ENCODE peak calls at places on chromosomes 13 and 19, in six cellular contexts. One of them, this sample, is unnamed.

GRCh38 chr13:101025925-101026324 is 351.3 kb upstream of the TMTC4 start:
- DNase-seq in transverse colon: no peak
- DNase-seq in gastrocnemius medialis: no peak
- DNase-seq in fibroblast of pulmonary artery: no peak
- DNase-seq in AG09319: no peak
- DNase-seq in ascending aorta: no peak
- DNase-seq in this sample: no peak

GRCh38 chr19:47651691-47652090 is 42.8 kb downstream of the BICRA start:
- DNase-seq in ascending aorta: no peak
- DNase-seq in fibroblast of pulmonary artery: no peak
- DNase-seq in AG09319: no peak
- DNase-seq in transverse colon: no peak
- DNase-seq in gastrocnemius medialis: no peak
- DNase-seq in this sample: no peak

GRCh38 chr13:40946485-40946884 is 72.6 kb downstream of the ELF1 start:
- DNase-seq in AG09319: no peak
- DNase-seq in ascending aorta: no peak
- DNase-seq in gastrocnemius medialis: no peak
- DNase-seq in fibroblast of pulmonary artery: no peak
- DNase-seq in transverse colon: peak
- DNase-seq in this sample: no peak

GRCh38 chr19:11450570-11451326 is 15.3 kb downstream of the PRKCSH start:
- DNase-seq in AG09319: no peak
- DNase-seq in ascending aorta: no peak
- DNase-seq in transverse colon: no peak
- DNase-seq in gastrocnemius medialis: no peak
- DNase-seq in fibroblast of pulmonary artery: no peak
- DNase-seq in this sample: no peak

GRCh38 chr13:29454931-29455481 is 140.5 kb downstream of the SLC7A1 start:
- DNase-seq in AG09319: no peak
- DNase-seq in ascending aorta: no peak
- DNase-seq in gastrocnemius medialis: no peak
- DNase-seq in transverse colon: no peak
- DNase-seq in fibroblast of pulmonary artery: no peak
- DNase-seq in this sample: no peak

GRCh38 chr19:7845390-7846179 is 15.6 kb downstream of the EVI5L start:
- DNase-seq in gastrocnemius medialis: no peak
- DNase-seq in ascending aorta: no peak
- DNase-seq in AG09319: no peak
- DNase-seq in fibroblast of pulmonary artery: no peak
- DNase-seq in transverse colon: no peak
- DNase-seq in this sample: no peak

GRCh38 chr19:24054044-24054935 is 32.7 kb upstream of the ZNF254 start:
- DNase-seq in fibroblast of pulmonary artery: peak
- DNase-seq in transverse colon: no peak
- DNase-seq in AG09319: peak
- DNase-seq in ascending aorta: no peak
- DNase-seq in gastrocnemius medialis: no peak
- DNase-seq in this sample: no peak

GRCh38 chr13:52850396-52851152 is 2.1 kb upstream of the PCDH8 start:
- DNase-seq in gastrocnemius medialis: peak
- DNase-seq in transverse colon: peak
- DNase-seq in AG09319: peak
- DNase-seq in ascending aorta: peak
- DNase-seq in fibroblast of pulmonary artery: peak
- DNase-seq in this sample: no peak

GRCh38 chr13:22040810-22041364 is 370.0 kb downstream of the FGF9 start:
- DNase-seq in transverse colon: no peak
- DNase-seq in fibroblast of pulmonary artery: no peak
- DNase-seq in ascending aorta: no peak
- DNase-seq in AG09319: no peak
- DNase-seq in gastrocnemius medialis: no peak
- DNase-seq in this sample: no peak

GRCh38 chr19:16025108-16026101 is 50.9 kb upstream of the TPM4 start:
- DNase-seq in AG09319: peak
- DNase-seq in ascending aorta: peak
- DNase-seq in transverse colon: peak
- DNase-seq in gastrocnemius medialis: no peak
- DNase-seq in fibroblast of pulmonary artery: peak
- DNase-seq in this sample: no peak

GRCh38 chr19:1063030-1063908 is 3.7 kb upstream of the ARHGAP45 start:
- DNase-seq in fibroblast of pulmonary artery: no peak
- DNase-seq in transverse colon: no peak
- DNase-seq in gastrocnemius medialis: no peak
- DNase-seq in AG09319: no peak
- DNase-seq in ascending aorta: no peak
- DNase-seq in this sample: peak

GRCh38 chr13:100954430-100955361 is 280.1 kb upstream of the TMTC4 start:
- DNase-seq in fibroblast of pulmonary artery: peak
- DNase-seq in transverse colon: no peak
- DNase-seq in gastrocnemius medialis: no peak
- DNase-seq in ascending aorta: no peak
- DNase-seq in AG09319: no peak
- DNase-seq in this sample: no peak

GRCh38 chr19:46426506-46427162 is 2.1 kb downstream of the PNMA8C start:
- DNase-seq in fibroblast of pulmonary artery: peak
- DNase-seq in AG09319: no peak
- DNase-seq in gastrocnemius medialis: no peak
- DNase-seq in transverse colon: peak
- DNase-seq in ascending aorta: peak
- DNase-seq in this sample: no peak
- TF ChIP-seq CTCF in fibroblast of pulmonary artery: no peak
- TF ChIP-seq CTCF in AG09319: no peak
- TF ChIP-seq CTCF in gastrocnemius medialis: no peak
- TF ChIP-seq CTCF in transverse colon: no peak
- TF ChIP-seq CTCF in ascending aorta: no peak
- TF ChIP-seq CTCF in this sample: no peak

GRCh38 chr13:76792680-76793334 is 93.4 kb downstream of the KCTD12 start:
- DNase-seq in gastrocnemius medialis: peak
- DNase-seq in transverse colon: no peak
- DNase-seq in fibroblast of pulmonary artery: peak
- DNase-seq in AG09319: no peak
- DNase-seq in ascending aorta: no peak
- DNase-seq in this sample: no peak
- TF ChIP-seq CTCF in gastrocnemius medialis: no peak
- TF ChIP-seq CTCF in transverse colon: no peak
- TF ChIP-seq CTCF in fibroblast of pulmonary artery: peak
- TF ChIP-seq CTCF in AG09319: no peak
- TF ChIP-seq CTCF in ascending aorta: no peak
- TF ChIP-seq CTCF in this sample: no peak

DNA sequence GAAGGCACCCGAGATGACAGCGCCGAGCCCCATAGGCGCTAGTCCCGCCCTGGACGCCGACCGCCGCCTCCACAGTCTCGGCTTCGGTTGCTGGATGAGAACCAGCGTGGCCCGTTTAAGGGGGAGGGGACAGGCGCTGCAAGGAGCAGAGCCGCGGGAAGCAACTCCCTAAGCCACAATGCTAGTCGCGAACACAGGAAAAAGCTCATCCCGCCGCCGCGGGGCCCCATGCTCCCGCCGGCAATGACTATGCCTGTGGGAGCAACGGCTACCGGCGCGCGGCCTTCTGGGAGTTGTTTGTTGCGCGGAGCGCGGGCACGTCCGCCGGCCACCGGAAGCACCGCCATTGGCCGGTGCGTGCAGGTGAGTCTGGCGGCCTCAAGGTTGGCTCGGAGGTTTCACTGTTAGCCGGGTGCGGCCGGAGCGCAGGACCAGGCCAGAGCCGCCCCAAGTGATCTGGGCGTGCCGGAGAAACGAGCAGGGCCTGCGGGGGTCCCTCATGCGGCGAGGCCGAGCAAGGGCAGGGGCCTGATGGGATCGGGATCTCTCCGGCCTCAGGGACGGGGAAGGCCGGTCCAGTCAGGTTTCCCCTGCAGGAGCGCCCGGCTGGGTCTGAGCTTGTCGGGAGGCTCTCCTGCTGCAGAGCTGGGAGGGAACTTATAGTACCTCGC is at the start of gene ZNF544:
- DNase-seq in transverse colon: peak
- DNase-seq in fibroblast of pulmonary artery: peak
- DNase-seq in gastrocnemius medialis: peak
- DNase-seq in ascending aorta: peak
- DNase-seq in AG09319: peak
- DNase-seq in this sample: peak
- TF ChIP-seq CTCF in transverse colon: no peak
- TF ChIP-seq CTCF in fibroblast of pulmonary artery: peak
- TF ChIP-seq CTCF in gastrocnemius medialis: no peak
- TF ChIP-seq CTCF in ascending aorta: no peak
- TF ChIP-seq CTCF in AG09319: peak
- TF ChIP-seq CTCF in this sample: peak

DNA sequence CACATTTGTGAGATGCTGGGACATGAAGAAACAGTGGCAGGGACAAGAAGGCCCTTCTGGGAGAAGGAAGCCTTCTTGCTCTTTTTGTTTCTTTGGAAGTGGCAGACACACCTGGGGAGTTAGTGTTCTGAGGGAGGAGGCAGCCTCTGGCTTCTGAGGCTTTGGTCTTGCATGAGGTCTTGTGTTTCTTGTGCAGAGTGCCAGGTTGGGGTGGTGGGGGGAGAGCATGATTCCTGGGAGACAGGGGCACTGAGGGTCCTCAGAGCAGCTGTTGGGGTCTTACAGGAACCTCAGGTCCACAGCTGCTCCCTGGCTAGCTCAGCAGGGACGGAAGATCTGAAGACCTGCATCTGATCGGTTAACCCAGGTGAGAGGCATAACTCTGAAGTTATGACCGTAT is 167.5 kb upstream of the ZNF536 start:
- DNase-seq in AG09319: no peak
- DNase-seq in ascending aorta: no peak
- DNase-seq in transverse colon: no peak
- DNase-seq in fibroblast of pulmonary artery: no peak
- DNase-seq in gastrocnemius medialis: no peak
- DNase-seq in this sample: no peak
- TF ChIP-seq CTCF in AG09319: no peak
- TF ChIP-seq CTCF in ascending aorta: no peak
- TF ChIP-seq CTCF in transverse colon: no peak
- TF ChIP-seq CTCF in fibroblast of pulmonary artery: no peak
- TF ChIP-seq CTCF in gastrocnemius medialis: no peak
- TF ChIP-seq CTCF in this sample: no peak

DNA sequence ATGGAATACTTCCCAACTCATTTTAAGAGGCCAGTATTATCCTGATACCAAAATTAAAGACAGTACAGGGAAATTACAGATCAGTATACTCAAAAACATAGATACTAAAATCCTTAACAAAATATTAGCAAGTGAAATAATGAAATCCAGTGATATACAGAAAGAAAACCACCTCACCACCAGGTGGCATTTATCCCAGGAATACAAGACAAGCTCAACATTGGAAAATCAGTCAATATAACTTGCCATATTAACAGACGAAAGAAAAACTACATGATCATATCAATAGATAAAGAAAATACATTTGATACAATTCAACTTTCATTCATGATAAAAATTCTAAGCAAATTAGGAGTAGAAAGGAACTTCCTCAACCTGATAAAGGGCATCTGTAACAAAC is 6.7 kb upstream of the GNA15 start:
- DNase-seq in fibroblast of pulmonary artery: peak
- DNase-seq in gastrocnemius medialis: no peak
- DNase-seq in AG09319: peak
- DNase-seq in ascending aorta: no peak
- DNase-seq in transverse colon: no peak
- DNase-seq in this sample: no peak
- TF ChIP-seq CTCF in fibroblast of pulmonary artery: peak
- TF ChIP-seq CTCF in gastrocnemius medialis: no peak
- TF ChIP-seq CTCF in AG09319: peak
- TF ChIP-seq CTCF in ascending aorta: peak
- TF ChIP-seq CTCF in transverse colon: peak
- TF ChIP-seq CTCF in this sample: no peak

GRCh38 chr13:72342364-72342763 is 385.1 kb downstream of the MZT1 start:
- DNase-seq in fibroblast of pulmonary artery: no peak
- DNase-seq in transverse colon: no peak
- DNase-seq in gastrocnemius medialis: no peak
- DNase-seq in ascending aorta: no peak
- DNase-seq in AG09319: no peak
- DNase-seq in this sample: no peak

GRCh38 chr13:72346716-72347115 is 380.7 kb downstream of the MZT1 start:
- DNase-seq in ascending aorta: no peak
- DNase-seq in gastrocnemius medialis: no peak
- DNase-seq in AG09319: no peak
- DNase-seq in transverse colon: no peak
- DNase-seq in fibroblast of pulmonary artery: no peak
- DNase-seq in this sample: no peak

DNA sequence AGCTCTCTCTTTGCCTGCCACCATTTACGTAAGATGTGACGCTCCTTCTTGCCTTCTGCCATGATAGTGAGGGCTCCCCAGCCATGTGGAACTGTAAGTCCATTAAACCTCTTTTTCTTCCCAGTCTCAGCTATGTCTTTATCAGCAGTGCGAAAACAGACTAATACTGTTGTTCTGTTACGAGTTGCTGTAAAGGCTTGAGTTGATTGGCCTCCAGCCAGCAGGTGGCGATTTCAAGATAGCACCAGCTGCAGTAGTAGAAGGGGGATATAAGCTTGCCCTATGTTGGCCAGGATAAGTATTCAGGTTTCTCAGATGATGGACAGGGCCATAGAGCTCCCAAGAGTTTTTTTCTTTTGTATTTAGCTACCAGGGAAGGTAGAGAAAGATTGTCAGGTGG is 385.5 kb downstream of the MZT1 start:
- DNase-seq in gastrocnemius medialis: no peak
- DNase-seq in ascending aorta: no peak
- DNase-seq in transverse colon: no peak
- DNase-seq in AG09319: no peak
- DNase-seq in fibroblast of pulmonary artery: no peak
- DNase-seq in this sample: no peak
- TF ChIP-seq CTCF in gastrocnemius medialis: no peak
- TF ChIP-seq CTCF in ascending aorta: no peak
- TF ChIP-seq CTCF in transverse colon: no peak
- TF ChIP-seq CTCF in AG09319: no peak
- TF ChIP-seq CTCF in fibroblast of pulmonary artery: no peak
- TF ChIP-seq CTCF in this sample: no peak

GRCh38 chr19:29010276-29010675 is 202.7 kb downstream of the UQCRFS1 start:
- DNase-seq in AG09319: no peak
- DNase-seq in ascending aorta: no peak
- DNase-seq in fibroblast of pulmonary artery: no peak
- DNase-seq in gastrocnemius medialis: no peak
- DNase-seq in transverse colon: no peak
- DNase-seq in this sample: no peak
- TF ChIP-seq CTCF in AG09319: no peak
- TF ChIP-seq CTCF in ascending aorta: no peak
- TF ChIP-seq CTCF in fibroblast of pulmonary artery: no peak
- TF ChIP-seq CTCF in gastrocnemius medialis: no peak
- TF ChIP-seq CTCF in transverse colon: no peak
- TF ChIP-seq CTCF in this sample: no peak

DNA sequence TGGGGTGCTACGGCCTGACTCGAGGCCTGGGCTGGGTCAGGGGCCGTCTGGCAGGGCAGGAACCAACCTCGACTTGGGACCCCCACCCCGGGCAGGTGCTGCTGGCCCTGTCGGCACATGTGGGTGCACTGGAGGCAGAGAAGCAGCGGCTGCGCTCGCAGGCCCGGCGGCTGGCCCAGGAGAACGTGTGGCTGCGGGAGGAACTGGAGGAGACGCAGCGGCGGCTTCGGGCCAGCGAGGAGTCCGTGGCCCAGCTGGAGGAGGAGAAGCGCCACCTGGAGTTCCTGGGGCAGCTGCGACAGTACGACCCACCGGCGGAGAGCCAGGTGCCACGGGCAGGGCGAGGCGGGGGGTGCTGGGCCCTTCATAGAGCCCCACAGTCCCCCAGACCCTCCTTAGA is 5.9 kb downstream of the KLC3 start:
- DNase-seq in gastrocnemius medialis: no peak
- DNase-seq in fibroblast of pulmonary artery: no peak
- DNase-seq in AG09319: no peak
- DNase-seq in transverse colon: no peak
- DNase-seq in ascending aorta: no peak
- DNase-seq in this sample: no peak
- TF ChIP-seq CTCF in gastrocnemius medialis: no peak
- TF ChIP-seq CTCF in fibroblast of pulmonary artery: no peak
- TF ChIP-seq CTCF in AG09319: no peak
- TF ChIP-seq CTCF in transverse colon: no peak
- TF ChIP-seq CTCF in ascending aorta: no peak
- TF ChIP-seq CTCF in this sample: no peak